ENCODE peak calls at places on chromosomes 6 and 20, in five cellular contexts. One of them, this sample, is unnamed.

GRCh38 chr6:56144538-56145324 is 102.6 kb downstream of the COL21A1 start:
- DNase-seq in IMR-90: peak
- DNase-seq in GM06990: no peak
- DNase-seq in esophagus squamous epithelium: no peak
- DNase-seq in GM12865: no peak
- DNase-seq in this sample: no peak

GRCh38 chr6:131954775-131955107 is 3.6 kb upstream of the CCN2 start:
- DNase-seq in IMR-90: peak
- DNase-seq in GM06990: no peak
- DNase-seq in esophagus squamous epithelium: no peak
- DNase-seq in GM12865: no peak
- DNase-seq in this sample: no peak

GRCh38 chr6:136396908-136397307 is 107.3 kb upstream of the BCLAF1 start:
- DNase-seq in IMR-90: no peak
- DNase-seq in GM06990: no peak
- DNase-seq in esophagus squamous epithelium: no peak
- DNase-seq in GM12865: no peak
- DNase-seq in this sample: no peak

GRCh38 chr6:25137497-25137896 is 141.7 kb upstream of the CARMIL1 start:
- DNase-seq in IMR-90: no peak
- DNase-seq in GM06990: no peak
- DNase-seq in esophagus squamous epithelium: no peak
- DNase-seq in GM12865: peak
- DNase-seq in this sample: no peak

GRCh38 chr6:90231308-90231707 is 65.3 kb downstream of the BACH2 start:
- DNase-seq in IMR-90: no peak
- DNase-seq in GM06990: no peak
- DNase-seq in esophagus squamous epithelium: no peak
- DNase-seq in GM12865: no peak
- DNase-seq in this sample: no peak

GRCh38 chr20:50312682-50313187 is 122.1 kb downstream of the CEBPB start:
- DNase-seq in IMR-90: peak
- DNase-seq in GM06990: no peak
- DNase-seq in esophagus squamous epithelium: no peak
- DNase-seq in GM12865: no peak
- DNase-seq in this sample: no peak

GRCh38 chr6:56803594-56803993 is 151.3 kb upstream of the BEND6 start:
- DNase-seq in IMR-90: peak
- DNase-seq in GM06990: no peak
- DNase-seq in esophagus squamous epithelium: no peak
- DNase-seq in GM12865: no peak
- DNase-seq in this sample: peak

GRCh38 chr6:20223119-20223518 is 10.8 kb upstream of the MBOAT1 start:
- DNase-seq in IMR-90: no peak
- DNase-seq in GM06990: no peak
- DNase-seq in esophagus squamous epithelium: no peak
- DNase-seq in GM12865: no peak
- DNase-seq in this sample: no peak

GRCh38 chr20:56606174-56606945 is 22.7 kb upstream of the TFAP2C start:
- DNase-seq in IMR-90: no peak
- DNase-seq in GM06990: no peak
- DNase-seq in esophagus squamous epithelium: no peak
- DNase-seq in GM12865: no peak
- DNase-seq in this sample: no peak

GRCh38 chr6:109406196-109406595 is 23.9 kb upstream of the CD164 start:
- DNase-seq in IMR-90: peak
- DNase-seq in GM06990: no peak
- DNase-seq in esophagus squamous epithelium: no peak
- DNase-seq in GM12865: no peak
- DNase-seq in this sample: no peak

DNA sequence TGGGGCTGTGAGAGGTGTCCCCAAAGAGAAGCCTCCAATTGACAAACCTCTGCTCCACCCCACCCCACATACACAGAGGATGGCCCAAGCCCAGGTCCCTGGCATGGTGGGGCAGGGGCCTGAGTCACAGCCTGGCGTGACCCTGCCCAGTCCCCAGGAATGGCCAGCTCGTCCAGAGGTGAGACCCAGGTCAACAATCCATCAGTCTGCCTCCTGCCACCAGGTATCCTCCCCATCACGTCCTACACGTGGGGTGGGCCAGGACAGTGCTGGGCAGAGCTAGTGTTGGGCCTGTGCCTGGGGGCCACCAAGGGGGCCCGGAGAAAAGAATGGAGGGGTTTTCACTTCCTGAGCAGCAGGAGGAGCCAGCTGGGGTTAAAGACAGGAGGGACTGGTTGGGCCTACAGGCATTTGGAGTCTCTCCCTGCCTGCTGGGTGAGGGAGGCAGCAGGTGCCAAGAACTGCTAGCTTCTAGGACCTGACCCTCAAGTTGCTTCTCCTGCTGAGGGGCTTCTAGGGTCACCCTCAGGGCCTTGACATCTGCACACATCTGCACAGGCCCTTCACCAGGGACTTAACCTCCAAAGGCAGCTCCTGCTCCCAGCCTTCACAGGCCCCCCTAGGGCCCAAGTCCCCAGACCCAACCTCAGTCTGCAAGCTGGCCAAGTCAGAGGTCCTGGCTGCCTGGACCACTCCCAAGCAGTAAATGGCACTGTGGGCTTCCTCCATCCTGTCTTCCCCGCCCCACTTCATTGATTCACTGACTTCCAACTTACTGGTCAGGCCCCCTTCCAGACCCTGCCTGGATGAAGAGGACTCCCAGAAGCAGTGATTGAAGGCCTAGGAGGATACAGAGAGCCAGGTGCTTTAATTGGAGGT is 51.9 kb downstream of the MRPL14 start:
- DNase-seq in IMR-90: no peak
- DNase-seq in GM06990: no peak
- DNase-seq in esophagus squamous epithelium: no peak
- DNase-seq in GM12865: no peak
- DNase-seq in this sample: no peak
- H3K4me3 ChIP-seq in IMR-90: no peak
- H3K4me3 ChIP-seq in GM06990: no peak
- H3K4me3 ChIP-seq in esophagus squamous epithelium: peak
- H3K4me3 ChIP-seq in GM12865: peak
- H3K4me3 ChIP-seq in this sample: no peak

GRCh38 chr6:39378175-39378889 is 55.8 kb upstream of the KCNK16 start:
- DNase-seq in IMR-90: no peak
- DNase-seq in GM06990: no peak
- DNase-seq in esophagus squamous epithelium: no peak
- DNase-seq in GM12865: no peak
- DNase-seq in this sample: no peak
- H3K4me3 ChIP-seq in IMR-90: no peak
- H3K4me3 ChIP-seq in GM06990: no peak
- H3K4me3 ChIP-seq in esophagus squamous epithelium: no peak
- H3K4me3 ChIP-seq in GM12865: no peak
- H3K4me3 ChIP-seq in this sample: no peak

GRCh38 chr6:112087916-112088315 is 525 bp downstream of the FAM229B start:
- DNase-seq in IMR-90: peak
- DNase-seq in GM06990: no peak
- DNase-seq in esophagus squamous epithelium: no peak
- DNase-seq in GM12865: no peak
- DNase-seq in this sample: no peak

GRCh38 chr6:112086744-112087135 is 542 bp downstream of the TUBE1 start:
- DNase-seq in IMR-90: peak
- DNase-seq in GM06990: no peak
- DNase-seq in esophagus squamous epithelium: no peak
- DNase-seq in GM12865: peak
- DNase-seq in this sample: peak

GRCh38 chr6:112087136-112087908 is at the start of the genes FAM229B and TUBE1:
- DNase-seq in IMR-90: peak
- DNase-seq in GM06990: peak
- DNase-seq in esophagus squamous epithelium: peak
- DNase-seq in GM12865: peak
- DNase-seq in this sample: peak

GRCh38 chr6:112081569-112081968 is 5.7 kb downstream of the TUBE1 start:
- DNase-seq in IMR-90: no peak
- DNase-seq in GM06990: no peak
- DNase-seq in esophagus squamous epithelium: no peak
- DNase-seq in GM12865: no peak
- DNase-seq in this sample: no peak

GRCh38 chr6:112085666-112086065 is 1.6 kb downstream of the TUBE1 start:
- DNase-seq in IMR-90: no peak
- DNase-seq in GM06990: no peak
- DNase-seq in esophagus squamous epithelium: no peak
- DNase-seq in GM12865: no peak
- DNase-seq in this sample: no peak
- H3K4me3 ChIP-seq in IMR-90: no peak
- H3K4me3 ChIP-seq in GM06990: no peak
- H3K4me3 ChIP-seq in esophagus squamous epithelium: no peak
- H3K4me3 ChIP-seq in GM12865: no peak
- H3K4me3 ChIP-seq in this sample: no peak

DNA sequence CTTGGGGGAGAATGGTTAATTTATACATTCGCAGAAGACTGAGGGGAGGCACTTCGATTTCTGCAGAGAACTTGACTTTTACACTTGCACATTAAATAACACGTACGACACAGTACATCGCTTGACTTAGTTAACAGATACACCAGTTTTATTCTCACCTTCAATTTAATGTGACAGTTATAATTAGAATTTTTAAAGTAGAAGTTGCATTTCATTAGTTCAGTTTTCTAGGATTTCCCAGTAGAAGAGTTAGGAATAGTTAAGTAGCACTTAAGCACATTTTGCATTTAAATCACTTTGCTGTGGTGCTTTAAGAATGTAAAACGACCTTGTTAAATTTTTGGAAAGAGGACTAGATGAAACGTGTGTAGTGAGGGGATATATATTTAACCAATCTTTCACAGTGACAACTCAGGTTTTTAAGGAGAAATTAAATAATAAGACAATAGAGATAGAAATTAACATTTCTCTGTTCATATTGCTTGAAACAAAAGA is 1.7 kb upstream of the BEND3 start:
- DNase-seq in IMR-90: no peak
- DNase-seq in GM06990: no peak
- DNase-seq in esophagus squamous epithelium: no peak
- DNase-seq in GM12865: no peak
- DNase-seq in this sample: no peak
- H3K4me3 ChIP-seq in IMR-90: no peak
- H3K4me3 ChIP-seq in GM06990: no peak
- H3K4me3 ChIP-seq in esophagus squamous epithelium: no peak
- H3K4me3 ChIP-seq in GM12865: no peak
- H3K4me3 ChIP-seq in this sample: peak

DNA sequence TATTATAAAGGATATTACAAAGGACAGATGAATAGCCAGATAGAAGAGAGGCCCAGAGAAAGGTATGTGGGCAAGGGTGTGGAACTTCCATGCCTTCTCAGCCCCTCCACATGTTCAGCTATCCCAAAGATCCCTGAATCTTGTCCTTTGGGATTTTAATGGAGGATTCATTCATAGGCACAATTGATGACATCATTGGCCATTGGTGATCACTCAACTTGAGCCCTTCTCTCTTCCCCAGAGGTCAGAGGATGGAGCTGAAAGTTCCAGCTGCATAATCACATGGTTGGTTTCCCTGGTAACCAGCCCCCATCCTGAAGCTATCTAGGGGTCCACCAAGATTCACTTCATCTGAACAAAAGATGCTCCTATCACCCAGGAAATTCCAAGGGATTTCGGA is 2.1 kb downstream of the ECT2L start:
- DNase-seq in IMR-90: no peak
- DNase-seq in GM06990: no peak
- DNase-seq in esophagus squamous epithelium: no peak
- DNase-seq in GM12865: no peak
- DNase-seq in this sample: no peak
- H3K4me3 ChIP-seq in IMR-90: no peak
- H3K4me3 ChIP-seq in GM06990: no peak
- H3K4me3 ChIP-seq in esophagus squamous epithelium: no peak
- H3K4me3 ChIP-seq in GM12865: no peak
- H3K4me3 ChIP-seq in this sample: no peak

DNA sequence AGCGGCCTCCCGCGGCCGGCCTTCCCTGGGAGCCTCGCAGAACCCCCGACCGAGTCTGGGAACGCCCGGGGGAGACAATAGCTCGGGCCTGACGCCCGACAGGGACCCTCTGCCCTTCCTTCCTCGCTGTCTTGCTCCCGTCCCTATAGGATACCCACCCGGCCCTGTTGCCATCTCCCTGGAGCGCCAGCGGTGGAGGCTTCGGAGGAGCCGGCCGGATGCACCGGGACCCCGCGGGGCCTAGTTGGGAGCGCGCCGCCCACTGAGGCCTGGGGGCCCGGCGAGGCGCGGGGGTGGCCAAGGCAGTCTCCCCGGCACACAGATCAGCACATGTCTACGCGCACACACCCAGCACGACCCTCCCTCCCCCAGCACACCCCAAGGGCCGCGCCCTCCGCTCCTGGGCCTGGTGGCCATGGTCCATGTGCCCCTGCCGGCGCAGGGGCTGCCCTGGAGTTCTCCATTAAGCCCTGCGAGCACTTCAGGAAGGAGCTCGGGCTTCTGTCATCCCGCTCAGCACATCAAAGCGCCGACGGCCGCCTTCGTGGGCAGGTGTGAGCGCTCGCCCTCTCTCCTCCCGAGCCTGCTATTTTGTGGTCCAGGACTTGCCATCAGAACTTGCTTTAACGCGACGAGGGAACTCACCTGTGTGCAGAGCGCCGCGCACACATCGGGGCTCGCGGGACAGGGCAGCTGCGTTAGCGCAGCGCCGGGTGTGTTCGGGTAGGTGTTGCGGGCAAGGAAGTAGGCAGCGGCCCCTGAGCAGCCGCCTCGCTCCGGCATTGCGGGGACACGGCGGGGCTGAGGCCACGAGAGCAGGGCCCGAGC is 3.7 kb downstream of the FOXF2 start:
- DNase-seq in IMR-90: no peak
- DNase-seq in GM06990: no peak
- DNase-seq in esophagus squamous epithelium: no peak
- DNase-seq in GM12865: no peak
- DNase-seq in this sample: peak
- H3K4me3 ChIP-seq in IMR-90: peak
- H3K4me3 ChIP-seq in GM06990: no peak
- H3K4me3 ChIP-seq in esophagus squamous epithelium: peak
- H3K4me3 ChIP-seq in GM12865: no peak
- H3K4me3 ChIP-seq in this sample: peak